ENCODE peak calls at places on chromosomes 4 and X, in ten cellular contexts. Z, H, I, P, S, B, V, G, N and O are unnamed samples.

GRCh38 chr4:11503166-11503565 is 74.5 kb upstream of the HS3ST1 start:
- DNase-seq in P (no peak), V (no peak), H (peak), B (no peak), N (no peak), I (no peak), S (peak), Z (no peak), G (no peak), O (no peak)

GRCh38 chr4:142406917-142407501 is 439.1 kb downstream of the INPP4B start:
- DNase-seq in Z (peak), H (no peak), N (no peak), V (no peak), B (no peak), P (no peak), G (no peak), S (no peak), I (no peak), O (no peak)

GRCh38 chr4:105622269-105622668 is 69.8 kb downstream of the ARHGEF38 start:
- DNase-seq in I (no peak), V (no peak), H (no peak), S (no peak), B (no peak), N (no peak), G (no peak), Z (peak), P (peak), O (no peak)

GRCh38 chr4:32841217-32841616 is 2121.0 kb downstream of the PCDH7 start:
- DNase-seq in S (no peak), V (no peak), P (no peak), B (no peak), Z (no peak), H (no peak), G (no peak), I (no peak), N (no peak), O (no peak)

GRCh38 chr4:7421356-7422097 is 13.2 kb downstream of the PSAPL1 start:
- DNase-seq in B (no peak), V (no peak), P (no peak), G (no peak), I (peak), S (peak), Z (no peak), H (peak), N (no peak), O (no peak)

GRCh38 chr4:53633608-53634007 is 42.3 kb upstream of the LNX1 start:
- DNase-seq in Z (peak), P (no peak), V (no peak), N (no peak), I (no peak), B (no peak), H (no peak), S (no peak), G (no peak), O (no peak)

GRCh38 chr4:183205682-183206081 is 106.6 kb downstream of the WWC2 start:
- DNase-seq in N (no peak), I (no peak), B (no peak), H (no peak), Z (no peak), G (no peak), P (no peak), S (no peak), V (no peak), O (no peak)

GRCh38 chr4:7852568-7853185 is 87.0 kb downstream of the AFAP1 start:
- DNase-seq in N (no peak), S (no peak), P (no peak), G (no peak), B (no peak), H (peak), V (no peak), I (no peak), Z (peak), O (no peak)

GRCh38 chrX:18558799-18559198 is 113.1 kb downstream of the RS1 start:
- DNase-seq in B (no peak), G (no peak), Z (no peak), H (no peak), V (no peak), P (no peak), N (no peak), S (no peak), I (no peak), O (no peak)

GRCh38 chr4:64417974-64418373 is 8.7 kb upstream of the TECRL start:
- DNase-seq in H (no peak), B (no peak), G (no peak), N (no peak), P (no peak), Z (no peak), V (no peak), S (no peak), I (no peak), O (no peak)

GRCh38 chr4:42339935-42340406 is 57.3 kb upstream of the SHISA3 start:
- DNase-seq in B (no peak), I (peak), H (no peak), G (no peak), Z (peak), N (no peak), P (no peak), V (no peak), S (no peak), O (no peak)

GRCh38 chr4:182434720-182435119 is 191.5 kb downstream of the TENM3 start:
- DNase-seq in P (no peak), G (no peak), I (no peak), H (no peak), B (no peak), V (no peak), S (no peak), N (no peak), Z (no peak), O (no peak)

GRCh38 chrX:661154-661553 is 30.6 kb downstream of the SHOX start:
- DNase-seq in P (no peak), V (no peak), Z (no peak), H (no peak), N (no peak), S (no peak), G (no peak), I (peak), B (no peak), O (no peak)

GRCh38 chrX:134172588-134173259 is 64.3 kb upstream of the CCDC160 start:
- DNase-seq in Z (peak), V (no peak), I (no peak), H (peak), B (peak), G (peak), N (peak), S (no peak), P (peak), O (peak)

GRCh38 chr4:74628808-74629616 is 165.3 kb downstream of the BTC start:
- DNase-seq in H (no peak), N (no peak), V (no peak), P (no peak), S (no peak), Z (peak), G (no peak), B (no peak), I (no peak), O (no peak)

GRCh38 chrX:94524867-94525266 is 850.9 kb downstream of the FAM133A start:
- DNase-seq in N (no peak), B (no peak), S (no peak), H (no peak), P (no peak), I (no peak), G (no peak), V (no peak), Z (no peak), O (no peak)
- TF ChIP-seq CTCF in N (no peak), B (peak), S (no peak), H (no peak), P (no peak), I (no peak), G (no peak), V (no peak), Z (no peak), O (peak)

DNA sequence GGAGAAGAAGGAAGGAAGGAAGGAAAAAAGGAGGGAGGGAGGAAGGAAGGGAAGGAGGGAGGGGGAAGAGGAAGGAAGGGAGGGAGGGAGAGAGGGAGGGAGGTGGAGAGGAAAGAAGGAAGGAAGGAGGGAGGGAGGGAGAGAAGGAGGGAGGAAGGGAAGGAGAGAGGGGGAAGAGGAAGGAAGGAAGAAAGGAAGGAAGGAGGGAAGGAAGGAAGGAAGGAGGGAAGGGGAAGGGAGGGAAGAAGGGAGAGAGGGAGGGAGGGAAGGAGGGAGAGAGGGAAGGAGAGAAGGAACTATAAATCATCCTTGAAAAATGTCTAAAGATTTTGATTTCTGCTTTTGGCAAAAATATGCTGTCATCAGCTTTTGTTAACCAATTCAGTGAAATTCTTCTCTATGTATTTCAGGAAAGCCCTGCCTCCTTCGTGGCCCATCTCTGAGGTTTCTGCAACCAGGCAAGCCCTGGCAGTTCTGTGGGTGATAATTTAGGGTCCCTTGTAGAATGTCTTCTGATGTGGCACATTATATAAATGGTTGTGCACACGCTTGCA is 7.1 kb upstream of the HOPX start:
- DNase-seq in H (no peak), G (no peak), V (no peak), I (no peak), S (no peak), N (no peak), Z (no peak), B (no peak), P (no peak), O (no peak)
- TF ChIP-seq CTCF in H (no peak), G (no peak), V (no peak), I (no peak), S (no peak), N (no peak), Z (no peak), B (no peak), P (no peak), O (no peak)

GRCh38 chrX:151713859-151714258 is 2.0 kb upstream of the FATE1 start:
- DNase-seq in N (peak), I (no peak), P (peak), Z (peak), B (peak), H (peak), G (no peak), S (no peak), V (no peak), O (peak)
- TF ChIP-seq CTCF in N (peak), I (no peak), P (peak), Z (peak), B (peak), H (peak), G (no peak), S (peak), V (peak), O (peak)

GRCh38 chr4:153244969-153245368 is 40.7 kb downstream of the TRIM2 start:
- DNase-seq in B (no peak), I (no peak), P (no peak), S (no peak), V (no peak), Z (no peak), H (no peak), G (no peak), N (no peak), O (no peak)

GRCh38 chr4:153241295-153241694 is 37.1 kb downstream of the TRIM2 start:
- DNase-seq in H (no peak), S (no peak), I (no peak), Z (no peak), G (no peak), B (no peak), V (no peak), P (no peak), N (no peak), O (no peak)

GRCh38 chr4:153242848-153243324 is 38.6 kb downstream of the TRIM2 start:
- DNase-seq in Z (no peak), P (no peak), H (no peak), G (no peak), N (no peak), B (no peak), V (no peak), S (no peak), I (no peak), O (no peak)

GRCh38 chr4:153243464-153243863 is 39.2 kb downstream of the TRIM2 start:
- DNase-seq in P (no peak), V (no peak), N (no peak), S (no peak), Z (no peak), G (no peak), H (no peak), B (no peak), I (no peak), O (no peak)

GRCh38 chr4:153241970-153242847 is 38.0 kb downstream of the TRIM2 start:
- DNase-seq in P (no peak), H (no peak), B (no peak), N (no peak), V (no peak), Z (no peak), S (no peak), I (no peak), G (no peak), O (no peak)
- TF ChIP-seq CTCF in P (no peak), H (peak), B (no peak), N (no peak), V (no peak), Z (no peak), S (no peak), I (no peak), G (no peak), O (no peak)

DNA sequence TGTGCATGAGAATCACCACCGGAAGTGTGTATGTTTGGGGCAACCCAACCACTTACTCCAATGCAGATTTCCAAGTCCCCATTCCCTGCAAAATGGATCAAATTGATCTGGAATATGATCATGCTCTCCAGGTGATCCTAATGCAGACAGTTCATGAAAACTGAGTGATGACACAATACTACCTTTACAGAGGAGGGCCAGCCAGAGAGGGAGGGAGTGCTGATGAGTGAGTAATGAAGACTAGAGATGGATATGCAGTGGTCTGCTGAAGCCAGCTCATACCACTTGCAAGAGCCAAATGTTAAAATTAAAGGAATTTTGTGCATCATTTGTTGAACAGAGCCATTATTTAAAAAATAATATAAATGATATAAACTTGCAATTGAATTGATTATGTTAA is 10.2 kb upstream of the CPE start:
- DNase-seq in S (no peak), I (no peak), P (no peak), V (no peak), G (no peak), Z (no peak), H (no peak), N (no peak), B (no peak), O (no peak)
- TF ChIP-seq CTCF in S (no peak), I (no peak), P (no peak), V (no peak), G (no peak), Z (no peak), H (no peak), N (no peak), B (no peak), O (no peak)